ENCODE peak calls at places on chromosomes 4 and X, in four cellular contexts. One of them, this sample, is unnamed. For H3K4me1, the result is how much of the 10 kb centered on the place peaks cover.

GRCh38 chrX:138756234-138756633 is 44.7 kb upstream of the FGF13 start:
- DNase-seq in breast epithelium: no peak
- DNase-seq in pancreas: peak
- DNase-seq in neural progenitor cell: peak
- DNase-seq in this sample: no peak

GRCh38 chr4:78002260-78002659 is 54.9 kb upstream of the FRAS1 start:
- DNase-seq in breast epithelium: no peak
- DNase-seq in neural progenitor cell: no peak
- DNase-seq in pancreas: no peak
- DNase-seq in this sample: no peak

GRCh38 chr4:48290146-48290772 is 20.6 kb upstream of the TEC start:
- DNase-seq in breast epithelium: no peak
- DNase-seq in neural progenitor cell: peak
- DNase-seq in pancreas: no peak
- DNase-seq in this sample: no peak

GRCh38 chr4:161172396-161173026 is 991.3 kb downstream of the FSTL5 start:
- DNase-seq in neural progenitor cell: no peak
- DNase-seq in breast epithelium: no peak
- DNase-seq in pancreas: no peak
- DNase-seq in this sample: no peak

GRCh38 chr4:105182211-105182610 is 35.5 kb downstream of the TET2 start:
- DNase-seq in pancreas: no peak
- DNase-seq in breast epithelium: no peak
- DNase-seq in neural progenitor cell: no peak
- DNase-seq in this sample: no peak

GRCh38 chrX:47644557-47645091 is 5.7 kb downstream of the ELK1 start:
- DNase-seq in breast epithelium: no peak
- DNase-seq in pancreas: no peak
- DNase-seq in neural progenitor cell: peak
- DNase-seq in this sample: no peak

GRCh38 chr4:40980318-40980883 is 230.6 kb downstream of the NSUN7 start:
- DNase-seq in breast epithelium: no peak
- DNase-seq in pancreas: no peak
- DNase-seq in neural progenitor cell: peak
- DNase-seq in this sample: no peak

GRCh38 chr4:137524642-137525384 is 7.5 kb downstream of the PCDH18 start:
- DNase-seq in breast epithelium: no peak
- DNase-seq in neural progenitor cell: no peak
- DNase-seq in pancreas: no peak
- DNase-seq in this sample: no peak

GRCh38 chr4:27123050-27123768 is 262.6 kb downstream of the STIM2 start:
- DNase-seq in breast epithelium: no peak
- DNase-seq in pancreas: no peak
- DNase-seq in neural progenitor cell: peak
- DNase-seq in this sample: no peak

GRCh38 chrX:113950081-113950678 is 633.7 kb upstream of the HTR2C start:
- DNase-seq in breast epithelium: no peak
- DNase-seq in neural progenitor cell: peak
- DNase-seq in pancreas: no peak
- DNase-seq in this sample: no peak

GRCh38 chrX:11040405-11040804 is 70.7 kb upstream of the HCCS start:
- DNase-seq in breast epithelium: no peak
- DNase-seq in pancreas: no peak
- DNase-seq in neural progenitor cell: no peak
- DNase-seq in this sample: no peak
- H3K4me1 ChIP-seq in breast epithelium: under half
- H3K4me1 ChIP-seq in pancreas: under half
- H3K4me1 ChIP-seq in neural progenitor cell: under half
- H3K4me1 ChIP-seq in this sample: under half

DNA sequence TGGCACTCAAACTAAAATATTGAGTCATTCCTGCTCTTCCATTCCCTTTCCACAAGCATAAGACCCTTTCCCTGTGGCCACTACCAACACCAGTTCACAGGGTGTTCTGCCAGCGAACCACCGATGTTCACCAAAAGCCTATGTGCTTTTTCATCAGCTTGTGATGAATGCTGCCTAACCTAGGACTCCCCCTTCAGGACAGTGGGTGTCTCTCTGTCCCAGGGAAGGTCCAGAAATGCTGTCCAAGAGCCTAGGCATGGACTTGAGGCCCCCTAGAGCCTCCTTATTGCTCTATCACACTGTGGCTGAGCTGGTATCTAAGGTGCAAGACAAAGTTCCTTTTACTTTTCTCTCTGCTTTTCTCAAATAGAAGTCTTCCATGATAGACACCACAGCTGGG is 1015.6 kb downstream of the PCDH19 start:
- DNase-seq in pancreas: no peak
- DNase-seq in breast epithelium: no peak
- DNase-seq in neural progenitor cell: peak
- DNase-seq in this sample: no peak
- TF ChIP-seq CTCF in pancreas: no peak
- TF ChIP-seq CTCF in breast epithelium: no peak
- TF ChIP-seq CTCF in neural progenitor cell: peak
- TF ChIP-seq CTCF in this sample: no peak

GRCh38 chr4:38668203-38668602 is 4.2 kb downstream of the KLF3 start:
- DNase-seq in breast epithelium: no peak
- DNase-seq in pancreas: no peak
- DNase-seq in neural progenitor cell: no peak
- DNase-seq in this sample: no peak
- H3K4me1 ChIP-seq in breast epithelium: under half
- H3K4me1 ChIP-seq in pancreas: half or more
- H3K4me1 ChIP-seq in neural progenitor cell: half or more
- H3K4me1 ChIP-seq in this sample: half or more

DNA sequence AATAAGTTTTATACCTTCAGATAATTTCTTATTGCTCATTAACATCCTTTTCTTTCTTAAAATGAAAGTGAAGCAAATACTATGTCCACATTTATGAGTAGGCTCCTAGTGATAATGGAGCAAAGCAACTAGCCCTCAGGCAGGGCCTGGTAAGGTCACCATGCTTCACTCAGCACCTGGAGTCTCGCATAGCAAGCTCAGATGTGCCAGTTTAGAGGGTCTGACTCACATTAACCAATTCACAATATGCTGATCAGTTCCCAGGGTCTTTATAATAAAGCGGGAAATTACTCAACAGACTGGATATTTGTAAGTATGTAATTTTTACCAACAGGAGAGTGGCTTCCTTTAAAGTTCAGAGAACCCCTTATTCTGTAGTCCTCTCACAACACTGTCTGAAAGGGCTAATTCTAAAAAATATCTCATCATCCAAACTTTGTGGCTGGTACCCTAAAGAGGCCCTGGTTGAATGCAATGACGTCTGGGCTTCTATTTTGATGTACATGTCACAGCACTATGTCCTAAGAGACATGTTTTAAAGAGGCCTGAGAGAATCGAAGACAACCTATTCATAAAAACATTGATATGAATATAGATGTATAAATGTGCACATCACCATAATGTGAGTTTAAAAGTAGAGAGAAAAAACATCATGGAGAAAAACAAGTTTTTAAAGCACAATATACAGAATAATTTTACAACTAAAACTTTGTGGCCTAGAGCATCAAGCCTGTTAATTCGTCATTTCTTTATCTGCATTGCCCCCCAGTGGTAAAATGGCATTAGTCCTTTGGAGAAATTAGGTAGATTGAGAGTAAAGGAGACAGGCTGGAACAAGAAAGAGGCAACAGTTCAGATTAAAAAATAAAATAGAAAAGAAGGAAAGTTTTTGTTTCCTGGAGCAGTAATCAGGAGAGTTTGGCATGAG is 44.3 kb downstream of the IL21 start:
- DNase-seq in pancreas: no peak
- DNase-seq in neural progenitor cell: peak
- DNase-seq in breast epithelium: no peak
- DNase-seq in this sample: no peak
- TF ChIP-seq CTCF in pancreas: peak
- TF ChIP-seq CTCF in neural progenitor cell: peak
- TF ChIP-seq CTCF in breast epithelium: peak
- TF ChIP-seq CTCF in this sample: no peak

GRCh38 chr4:6986067-6986780 is 56.9 kb upstream of the TADA2B start:
- DNase-seq in breast epithelium: no peak
- DNase-seq in neural progenitor cell: peak
- DNase-seq in pancreas: peak
- DNase-seq in this sample: peak
- H3K4me1 ChIP-seq in breast epithelium: under half
- H3K4me1 ChIP-seq in neural progenitor cell: under half
- H3K4me1 ChIP-seq in pancreas: under half
- H3K4me1 ChIP-seq in this sample: under half

DNA sequence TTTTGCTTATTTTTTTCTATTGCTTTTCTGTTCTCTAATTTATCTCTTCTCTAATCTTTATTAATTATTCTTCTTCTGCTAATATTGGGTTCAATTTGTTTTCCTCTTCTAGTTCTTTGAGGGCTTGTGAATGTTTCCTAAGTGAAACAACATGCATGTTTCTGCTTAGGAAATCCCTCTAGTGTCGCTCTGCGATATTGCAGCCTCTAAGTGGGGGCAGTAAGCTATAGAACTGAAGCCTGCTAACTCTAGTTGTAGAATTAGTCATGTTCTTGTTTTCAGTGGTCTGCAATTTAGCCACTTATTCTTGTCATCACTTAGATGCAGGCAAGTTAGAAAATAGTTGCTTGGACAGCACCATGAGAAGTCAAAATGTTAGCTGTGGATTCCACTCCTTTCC is 222.6 kb downstream of the SPIN4 start:
- DNase-seq in breast epithelium: no peak
- DNase-seq in pancreas: no peak
- DNase-seq in neural progenitor cell: no peak
- DNase-seq in this sample: no peak
- TF ChIP-seq CTCF in breast epithelium: no peak
- TF ChIP-seq CTCF in pancreas: peak
- TF ChIP-seq CTCF in neural progenitor cell: peak
- TF ChIP-seq CTCF in this sample: peak

GRCh38 chr4:158155656-158156356 is 17.0 kb downstream of the GASK1B start:
- DNase-seq in pancreas: no peak
- DNase-seq in neural progenitor cell: no peak
- DNase-seq in breast epithelium: no peak
- DNase-seq in this sample: no peak

GRCh38 chr4:158161561-158162354 is 11.1 kb downstream of the GASK1B start:
- DNase-seq in neural progenitor cell: peak
- DNase-seq in pancreas: no peak
- DNase-seq in breast epithelium: no peak
- DNase-seq in this sample: peak

GRCh38 chr4:158159718-158160094 is 13.1 kb downstream of the GASK1B start:
- DNase-seq in breast epithelium: no peak
- DNase-seq in pancreas: no peak
- DNase-seq in neural progenitor cell: no peak
- DNase-seq in this sample: no peak

GRCh38 chr4:158157412-158157811 is 15.4 kb downstream of the GASK1B start:
- DNase-seq in pancreas: no peak
- DNase-seq in breast epithelium: no peak
- DNase-seq in neural progenitor cell: no peak
- DNase-seq in this sample: no peak

DNA sequence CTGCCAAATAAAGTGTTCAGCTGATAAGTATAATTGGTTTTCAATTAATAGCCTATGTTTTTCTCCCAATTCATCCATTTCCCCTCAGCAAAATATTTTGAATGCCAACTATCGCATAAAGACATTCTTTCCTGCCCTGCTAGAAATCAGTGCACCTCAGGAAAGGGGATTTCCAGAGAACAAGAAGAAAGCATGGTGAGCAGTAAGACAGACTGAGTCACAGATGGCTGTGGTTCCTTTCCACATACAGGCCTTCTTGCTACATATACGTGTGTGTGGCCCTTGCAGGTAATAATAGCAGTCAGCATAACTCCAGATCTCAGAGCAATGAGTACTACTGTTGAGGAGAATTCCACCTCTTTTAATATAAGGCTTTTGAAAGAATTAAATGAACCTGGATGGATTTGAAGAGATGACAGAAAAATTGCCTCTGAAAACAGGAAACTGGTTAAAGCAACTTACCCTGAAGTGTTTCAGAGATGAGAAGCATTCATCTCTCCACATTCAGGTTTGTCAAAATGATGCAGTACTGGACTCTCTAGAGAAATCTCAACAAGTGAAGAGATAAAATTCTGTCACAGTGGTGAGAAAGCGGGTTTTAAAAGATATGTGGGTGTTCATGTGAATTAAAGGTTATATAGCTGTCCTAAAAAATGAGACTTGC is 13.6 kb downstream of the GASK1B start:
- DNase-seq in neural progenitor cell: no peak
- DNase-seq in pancreas: no peak
- DNase-seq in breast epithelium: no peak
- DNase-seq in this sample: no peak
- H3K4me1 ChIP-seq in neural progenitor cell: under half
- H3K4me1 ChIP-seq in pancreas: under half
- H3K4me1 ChIP-seq in breast epithelium: under half
- H3K4me1 ChIP-seq in this sample: under half

DNA sequence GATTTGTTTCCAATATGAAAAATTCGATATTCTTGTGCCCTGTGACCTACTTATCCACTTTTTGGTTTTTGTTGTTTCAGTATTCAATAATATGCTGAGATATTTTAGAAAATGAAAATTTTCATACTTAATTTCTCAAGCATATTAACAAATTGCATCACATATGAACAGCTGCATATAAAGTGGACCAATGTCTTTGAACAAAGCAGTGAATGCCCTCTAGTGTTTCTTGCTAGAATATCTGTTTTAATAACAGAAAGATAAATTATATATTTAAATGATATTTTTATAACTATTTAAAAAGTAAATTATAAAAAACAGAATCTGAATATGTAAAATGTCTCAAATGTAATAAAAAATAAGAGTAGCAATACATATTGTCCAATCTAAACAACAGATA is 31.7 kb upstream of the INTU start:
- DNase-seq in neural progenitor cell: no peak
- DNase-seq in pancreas: no peak
- DNase-seq in breast epithelium: no peak
- DNase-seq in this sample: no peak
- TF ChIP-seq CTCF in neural progenitor cell: no peak
- TF ChIP-seq CTCF in pancreas: no peak
- TF ChIP-seq CTCF in breast epithelium: no peak
- TF ChIP-seq CTCF in this sample: peak

GRCh38 chr4:81508786-81509574 is 37.3 kb upstream of the RASGEF1B start:
- DNase-seq in breast epithelium: no peak
- DNase-seq in pancreas: no peak
- DNase-seq in neural progenitor cell: no peak
- DNase-seq in this sample: no peak
- H3K4me1 ChIP-seq in breast epithelium: under half
- H3K4me1 ChIP-seq in pancreas: under half
- H3K4me1 ChIP-seq in neural progenitor cell: under half
- H3K4me1 ChIP-seq in this sample: under half

This sample was measured in right atrium auricular region.